ENCODE peak calls at places on chromosomes 1 and 21, in ten cellular contexts. O, V, U, M, R, G, W, A, J and E are unnamed samples.
A peak's percentile ranks its signal among the peaks of the same experiment; 100 is the strongest.

GRCh38 chr1:46202975-46203737 is at the start of gene LURAP1:
- DNase-seq in O (peak; percentile 65), V (no peak), U (peak; percentile 66), M (peak; percentile 63), R (no peak), G (peak; percentile 71), W (peak; percentile 74), A (no peak), J (no peak), E (no peak)

GRCh38 chr21:31173881-31174555 is 135.7 kb upstream of the KRTAP19-8 start:
- DNase-seq in O (no peak), V (no peak), U (no peak), M (no peak), R (no peak), G (no peak), W (peak; percentile 49), A (no peak), J (no peak), E (no peak)

GRCh38 chr1:78102082-78102481 is 56.3 kb downstream of the GIPC2 start:
- DNase-seq in O (no peak), V (peak; percentile 75), U (peak; percentile 96), M (no peak), R (no peak), G (peak; percentile 86), W (peak; percentile 58), A (no peak), J (no peak), E (no peak)

GRCh38 chr1:4563586-4563985 is 90.8 kb upstream of the AJAP1 start:
- DNase-seq in O (no peak), V (no peak), U (no peak), M (no peak), R (no peak), G (no peak), W (no peak), A (no peak), J (no peak), E (no peak)

GRCh38 chr1:210269981-210270380 is 37.4 kb downstream of the SERTAD4 start:
- DNase-seq in O (no peak), V (no peak), U (no peak), M (no peak), R (no peak), G (no peak), W (no peak), A (no peak), J (no peak), E (no peak)

GRCh38 chr1:208161656-208162375 is 82.4 kb downstream of the PLXNA2 start:
- DNase-seq in O (no peak), V (no peak), U (no peak), M (no peak), R (no peak), G (peak; percentile 46), W (peak; percentile 33), A (no peak), J (no peak), E (no peak)

GRCh38 chr1:157173900-157174410 is 35.8 kb upstream of the ETV3 start:
- DNase-seq in O (no peak), V (no peak), U (no peak), M (no peak), R (no peak), G (no peak), W (no peak), A (no peak), J (no peak), E (no peak)

GRCh38 chr1:14755518-14756252 is 157.2 kb downstream of the KAZN start:
- DNase-seq in O (no peak), V (no peak), U (no peak), M (no peak), R (no peak), G (no peak), W (no peak), A (no peak), J (no peak), E (no peak)

GRCh38 chr1:21672478-21673276 is 3.5 kb upstream of the RAP1GAP start:
- DNase-seq in O (no peak), V (no peak), U (peak; percentile 60), M (no peak), R (no peak), G (peak; percentile 66), W (no peak), A (no peak), J (no peak), E (no peak)

GRCh38 chr21:27154451-27155129 is 187.7 kb upstream of the ADAMTS5 start:
- DNase-seq in O (no peak), V (no peak), U (no peak), M (no peak), R (no peak), G (no peak), W (peak; percentile 80), A (no peak), J (no peak), E (no peak)

GRCh38 chr21:39051561-39051949 is 131.7 kb downstream of the PSMG1 start:
- DNase-seq in O (no peak), V (no peak), U (peak; percentile 65), M (no peak), R (no peak), G (peak; percentile 90), W (no peak), A (no peak), J (peak; percentile 98), E (no peak)

DNA sequence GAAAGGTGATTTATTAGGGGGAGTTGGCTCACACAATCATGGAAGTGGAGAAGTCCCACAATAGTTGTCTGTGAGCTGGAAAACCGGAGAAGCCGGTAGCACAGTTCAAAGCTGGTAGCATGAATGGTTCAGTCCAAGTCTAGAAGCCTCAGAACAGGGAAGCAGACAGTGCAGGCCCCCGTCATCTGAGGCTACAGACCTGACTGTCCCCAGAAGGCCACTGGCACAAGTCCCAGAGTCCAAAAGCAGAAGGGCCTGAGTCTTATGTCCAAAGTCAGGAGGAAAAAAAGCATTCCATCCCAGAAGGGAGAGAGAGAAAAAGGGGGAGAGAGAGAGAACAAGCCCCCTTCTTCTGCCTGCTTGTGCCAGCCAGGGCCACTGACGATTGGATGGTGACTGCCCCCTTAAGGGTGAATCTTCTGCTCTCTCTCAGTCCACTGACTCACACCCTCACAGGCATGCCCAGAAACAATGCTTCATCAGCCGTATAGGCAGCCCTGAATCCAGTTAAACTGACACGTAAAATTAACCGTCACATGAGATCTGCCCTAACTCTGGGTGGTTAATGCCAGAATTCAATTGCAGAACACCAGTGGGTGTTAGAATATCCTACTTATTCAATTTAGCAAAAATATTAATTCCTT is 49.3 kb upstream of the POU2F1 start:
- DNase-seq in O (no peak), V (no peak), U (peak; percentile 21), M (no peak), R (no peak), G (no peak), W (peak; percentile 19), A (no peak), J (no peak), E (no peak)
- TF ChIP-seq CTCF in O (no peak), V (no peak), U (no peak), M (no peak), R (no peak), G (no peak), W (no peak), A (no peak), J (no peak), E (no peak)

GRCh38 chr1:226408285-226409184 is 642 bp upstream of the PARP1 start:
- DNase-seq in O (no peak), V (no peak), U (no peak), M (no peak), R (no peak), G (no peak), W (no peak), A (no peak), J (no peak), E (no peak)
- TF ChIP-seq CTCF in O (no peak), V (no peak), U (no peak), M (no peak), R (no peak), G (peak; percentile 52), W (no peak), A (peak; percentile 18), J (no peak), E (no peak)

GRCh38 chr1:51842255-51842654 is 36.3 kb downstream of the NRDC start:
- DNase-seq in O (no peak), V (no peak), U (no peak), M (no peak), R (no peak), G (no peak), W (no peak), A (no peak), J (no peak), E (no peak)

GRCh38 chr1:51840182-51840581 is 38.3 kb downstream of the NRDC start:
- DNase-seq in O (no peak), V (no peak), U (no peak), M (no peak), R (no peak), G (no peak), W (no peak), A (no peak), J (no peak), E (no peak)

GRCh38 chr1:51837243-51837642 is 41.3 kb downstream of the NRDC start:
- DNase-seq in O (no peak), V (no peak), U (no peak), M (no peak), R (no peak), G (no peak), W (no peak), A (no peak), J (no peak), E (no peak)

GRCh38 chr1:51840743-51841461 is 37.6 kb downstream of the NRDC start:
- DNase-seq in O (no peak), V (no peak), U (no peak), M (no peak), R (no peak), G (no peak), W (no peak), A (no peak), J (no peak), E (no peak)

DNA sequence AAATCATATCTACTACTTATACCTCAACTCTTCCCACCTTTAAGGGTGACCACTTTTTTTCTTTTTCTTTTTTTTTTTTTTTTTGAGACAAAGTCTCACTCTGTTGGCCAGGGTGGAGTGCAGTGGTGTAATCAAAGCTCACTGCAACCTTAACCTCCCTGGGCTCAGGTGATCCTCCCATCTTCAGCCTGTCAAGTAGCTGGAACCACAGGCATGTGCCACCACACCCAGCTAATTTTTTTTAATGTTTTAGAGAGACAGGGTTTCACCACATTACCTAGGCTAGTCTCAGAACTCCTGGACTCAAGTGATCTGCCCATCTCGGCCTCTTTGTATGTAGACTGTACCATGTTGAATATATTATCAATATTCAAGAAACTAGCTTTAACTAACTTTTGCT is 39.4 kb downstream of the NRDC start:
- DNase-seq in O (no peak), V (no peak), U (no peak), M (no peak), R (no peak), G (no peak), W (no peak), A (no peak), J (no peak), E (no peak)
- TF ChIP-seq CTCF in O (no peak), V (no peak), U (no peak), M (no peak), R (no peak), G (no peak), W (no peak), A (no peak), J (no peak), E (no peak)

DNA sequence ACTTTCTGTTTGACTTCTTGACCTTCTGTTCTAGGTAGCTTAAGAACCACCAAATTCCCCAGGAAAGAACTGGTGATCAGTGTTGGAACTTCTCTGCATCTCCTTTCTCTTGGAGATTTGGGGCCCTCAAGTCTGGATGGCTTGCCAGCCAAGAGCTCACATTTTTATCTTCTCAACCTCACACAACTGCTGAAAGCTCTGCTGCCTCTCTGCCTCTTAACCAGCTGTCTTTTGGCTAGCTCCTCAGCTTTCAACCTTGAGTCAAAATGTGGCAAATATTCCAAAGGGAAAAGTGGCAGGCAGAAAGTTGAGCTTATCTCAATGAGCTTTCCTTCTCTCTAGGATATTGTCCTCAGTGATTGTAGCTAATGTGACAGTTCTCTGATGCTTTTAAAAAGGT is 89.2 kb upstream of the CCDC190 start:
- DNase-seq in O (no peak), V (no peak), U (no peak), M (no peak), R (no peak), G (no peak), W (no peak), A (no peak), J (no peak), E (no peak)
- TF ChIP-seq CTCF in O (no peak), V (no peak), U (no peak), M (no peak), R (no peak), G (no peak), W (no peak), A (no peak), J (no peak), E (no peak)